ENCODE peak calls at places on chromosomes 7 and 10, in four cellular contexts. E is aorta, G is astrocyte, V is breast epithelium. O is an unnamed sample.

GRCh38 chr10:3785849-3786290 is 861 bp upstream of the KLF6 start:
- DNase-seq in V (no peak), E (peak; percentile 86), G (peak; percentile 28), O (no peak)

GRCh38 chr7:24354456-24354855 is 70.5 kb downstream of the NPY start:
- DNase-seq in G (no peak), E (no peak), V (no peak), O (no peak)

GRCh38 chr10:97892506-97892905 is 42.9 kb downstream of the GOLGA7B start:
- DNase-seq in V (no peak), G (no peak), E (no peak), O (no peak)

GRCh38 chr10:133537551-133538545 is 10.7 kb downstream of the CYP2E1 start:
- DNase-seq in G (no peak), E (no peak), V (no peak), O (no peak)

GRCh38 chr7:123681561-123681960 is 25.9 kb downstream of the LMOD2 start:
- DNase-seq in E (no peak), G (no peak), V (no peak), O (no peak)

GRCh38 chr7:82697897-82698296 is 254.3 kb upstream of the CACNA2D1 start:
- DNase-seq in E (no peak), V (no peak), G (peak; percentile 70), O (no peak)

GRCh38 chr7:75950111-75950681 is 35.2 kb downstream of the POR start:
- DNase-seq in G (no peak), V (no peak), E (no peak), O (peak; percentile 52)

GRCh38 chr7:105738133-105738532 is 138.3 kb downstream of the ATXN7L1 start:
- DNase-seq in E (no peak), G (no peak), V (no peak), O (no peak)

GRCh38 chr7:95102662-95103061 is 195.3 kb downstream of the PPP1R9A start:
- DNase-seq in G (peak; percentile 34), E (no peak), V (no peak), O (no peak)

GRCh38 chr10:79246209-79246581 is 101.1 kb upstream of the PPIF start:
- DNase-seq in G (no peak), V (peak; percentile 70), E (peak; percentile 97), O (no peak)

GRCh38 chr10:84352251-84352842 is 24.0 kb downstream of the CCSER2 start:
- DNase-seq in E (no peak), G (peak; percentile 41), V (peak; percentile 36), O (peak; percentile 49)

GRCh38 chr7:66845382-66846095 is 75.5 kb upstream of the TMEM248 start:
- DNase-seq in V (no peak), G (no peak), E (peak; percentile 74), O (no peak)

GRCh38 chr10:3889961-3890522 is 105.0 kb upstream of the KLF6 start:
- DNase-seq in E (no peak), G (peak; percentile 95), V (no peak), O (no peak)

GRCh38 chr10:34254596-34254995 is 560.5 kb downstream of the PARD3 start:
- DNase-seq in V (no peak), G (peak; percentile 75), E (no peak), O (no peak)

GRCh38 chr10:118850418-118851061 is 95.8 kb upstream of the CACUL1 start:
- DNase-seq in V (no peak), E (peak; percentile 87), G (no peak), O (peak; percentile 90)

GRCh38 chr10:60869916-60870728 is 73.9 kb downstream of the RHOBTB1 start:
- DNase-seq in V (no peak), E (no peak), G (no peak), O (no peak)

GRCh38 chr10:24762966-24763623 is 39.4 kb upstream of the ARHGAP21 start:
- DNase-seq in E (no peak), G (peak; percentile 51), V (no peak), O (no peak)

GRCh38 chr7:80136276-80137045 is 1.8 kb downstream of the GNAI1 start:
- DNase-seq in G (peak; percentile 57), V (no peak), E (no peak), O (no peak)

GRCh38 chr7:125547505-125547904 is 617.9 kb upstream of the POT1 start:
- DNase-seq in E (no peak), G (no peak), V (no peak), O (no peak)

GRCh38 chr10:120365872-120366271 is 91.2 kb upstream of the PLPP4 start:
- DNase-seq in E (no peak), G (peak; percentile 62), V (no peak), O (no peak)

GRCh38 chr10:13224210-13224995 is 9.8 kb downstream of the UCMA start:
- DNase-seq in E (no peak), G (no peak), V (no peak), O (no peak)

GRCh38 chr7:128937647-128938523 is at the start of gene IRF5:
- DNase-seq in E (peak; percentile 85), V (no peak), G (no peak), O (peak; percentile 97)

GRCh38 chr10:30557884-30558283 is 71.7 kb downstream of the LYZL2 start:
- DNase-seq in E (no peak), G (peak; percentile 67), V (no peak), O (no peak)

GRCh38 chr10:12504628-12505027 is 155.3 kb downstream of the CAMK1D start:
- DNase-seq in E (peak; percentile 14), V (no peak), G (no peak), O (no peak)

GRCh38 chr7:151756076-151756731 is 120.7 kb downstream of the PRKAG2 start:
- DNase-seq in E (peak; percentile 73), V (no peak), G (peak; percentile 60), O (peak; percentile 57)

GRCh38 chr10:111281516-111281915 is 204.7 kb downstream of the ADRA2A start:
- DNase-seq in G (no peak), E (no peak), V (no peak), O (no peak)

GRCh38 chr7:55568613-55569268 is 3.6 kb downstream of the VOPP1 start:
- DNase-seq in E (no peak), V (no peak), G (no peak), O (no peak)

GRCh38 chr7:55563596-55564325 is 8.5 kb downstream of the VOPP1 start:
- DNase-seq in V (no peak), E (no peak), G (no peak), O (no peak)

GRCh38 chr7:55567495-55568070 is 4.7 kb downstream of the VOPP1 start:
- DNase-seq in E (no peak), G (no peak), V (no peak), O (no peak)

GRCh38 chr7:55569269-55569663 is 3.0 kb downstream of the VOPP1 start:
- DNase-seq in G (no peak), V (no peak), E (no peak), O (no peak)

GRCh38 chr7:55565693-55566092 is 6.6 kb downstream of the VOPP1 start:
- DNase-seq in E (no peak), V (no peak), G (no peak), O (no peak)
- H3K4me1 ChIP-seq in E (no peaks in the 10 kb centered on the region), V (no peaks in the 10 kb centered on the region), G (peaks cover 26% of the 10 kb centered on the region), O (peaks cover 43% of the 10 kb centered on the region)

GRCh38 chr7:32846630-32847225 is 44.8 kb downstream of the KBTBD2 start:
- DNase-seq in E (peak; percentile 96), G (peak; percentile 43), V (peak; percentile 71), O (peak; percentile 95)
- H3K4me3 ChIP-seq in E (no peak overlapping the region), G (no peak overlapping the region), V (no peak overlapping the region), O (no peak overlapping the region)

DNA sequence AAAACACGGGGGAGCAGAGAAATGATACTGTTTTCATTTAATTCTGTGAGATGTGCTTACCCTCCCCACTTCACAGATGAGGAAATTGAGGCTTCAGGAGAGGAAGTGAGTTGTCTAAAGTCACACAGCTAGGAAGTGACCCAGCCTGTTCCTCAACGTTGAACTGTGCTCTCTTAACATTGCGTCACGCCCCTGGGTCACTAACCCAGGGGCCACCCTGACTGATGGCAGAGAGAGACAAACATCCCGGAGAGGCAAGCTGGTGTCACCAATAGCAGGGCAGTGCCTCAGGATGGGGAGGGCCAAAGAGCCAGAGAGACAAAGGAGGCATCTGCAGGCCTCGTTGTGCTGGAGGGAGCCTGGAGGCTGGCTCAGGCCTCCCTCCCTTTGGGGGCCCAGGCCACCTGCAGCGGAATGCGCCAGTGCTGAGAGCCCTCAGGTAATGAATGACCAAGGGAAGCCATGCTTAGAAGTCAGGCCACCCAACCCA is 81.4 kb downstream of the C10orf105 start:
- DNase-seq in G (no peak), E (no peak), V (no peak), O (peak; percentile 84)
- H3K27me3 ChIP-seq in G (peaks cover 22% of the 10 kb centered on the region), E (no peaks in the 10 kb centered on the region), V (no peaks in the 10 kb centered on the region), O (no peaks in the 10 kb centered on the region)

DNA sequence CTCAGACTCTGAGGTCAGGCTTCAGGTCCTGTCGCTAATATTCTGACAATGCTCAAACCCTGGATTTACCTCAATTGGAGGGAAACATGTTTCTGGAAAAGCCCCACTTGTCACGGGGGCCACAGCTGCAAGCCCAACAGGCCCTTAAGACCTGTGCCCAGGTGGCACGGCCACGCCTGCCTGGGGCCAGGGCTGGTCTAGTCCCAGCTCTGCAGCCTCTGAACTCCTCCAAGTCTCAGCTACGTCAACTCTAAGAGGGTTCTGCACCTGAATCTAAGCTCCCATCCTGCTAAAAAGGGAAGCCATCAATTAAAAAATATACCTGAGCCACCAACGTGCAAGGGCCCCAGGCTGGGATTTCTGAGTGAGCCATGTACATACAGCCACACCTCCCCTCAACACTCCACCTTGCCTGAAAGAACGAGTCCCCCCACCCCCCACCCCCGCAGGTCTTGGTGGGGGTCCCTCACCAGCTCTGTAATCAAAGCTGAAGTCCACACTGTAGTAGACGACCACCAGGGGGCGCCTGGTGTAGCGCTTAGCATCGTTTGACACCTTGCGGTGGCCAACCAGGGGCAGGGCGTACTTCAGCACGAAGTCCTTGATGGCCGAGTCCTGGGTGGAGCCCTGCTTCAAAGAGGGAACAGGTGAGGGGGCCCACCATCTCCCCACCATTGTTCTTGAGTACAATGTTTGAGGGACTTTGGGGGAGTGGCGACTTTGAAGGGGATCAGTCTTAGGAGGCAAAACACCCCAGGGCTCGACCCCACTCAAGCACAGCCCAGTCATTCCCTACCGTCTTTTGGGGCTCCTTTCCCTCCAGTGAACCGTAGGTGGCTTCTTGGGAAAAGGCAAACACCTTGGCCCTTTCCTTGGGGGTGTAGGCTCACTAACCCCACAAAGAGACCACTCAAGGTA is 22.6 kb downstream of the PDIA4 start:
- DNase-seq in G (no peak), V (peak; percentile 49), E (peak; percentile 96), O (peak; percentile 95)
- H3K4me1 ChIP-seq in G (peaks cover 4% of the 10 kb centered on the region), V (no peaks in the 10 kb centered on the region), E (no peaks in the 10 kb centered on the region), O (peaks cover 4% of the 10 kb centered on the region)

DNA sequence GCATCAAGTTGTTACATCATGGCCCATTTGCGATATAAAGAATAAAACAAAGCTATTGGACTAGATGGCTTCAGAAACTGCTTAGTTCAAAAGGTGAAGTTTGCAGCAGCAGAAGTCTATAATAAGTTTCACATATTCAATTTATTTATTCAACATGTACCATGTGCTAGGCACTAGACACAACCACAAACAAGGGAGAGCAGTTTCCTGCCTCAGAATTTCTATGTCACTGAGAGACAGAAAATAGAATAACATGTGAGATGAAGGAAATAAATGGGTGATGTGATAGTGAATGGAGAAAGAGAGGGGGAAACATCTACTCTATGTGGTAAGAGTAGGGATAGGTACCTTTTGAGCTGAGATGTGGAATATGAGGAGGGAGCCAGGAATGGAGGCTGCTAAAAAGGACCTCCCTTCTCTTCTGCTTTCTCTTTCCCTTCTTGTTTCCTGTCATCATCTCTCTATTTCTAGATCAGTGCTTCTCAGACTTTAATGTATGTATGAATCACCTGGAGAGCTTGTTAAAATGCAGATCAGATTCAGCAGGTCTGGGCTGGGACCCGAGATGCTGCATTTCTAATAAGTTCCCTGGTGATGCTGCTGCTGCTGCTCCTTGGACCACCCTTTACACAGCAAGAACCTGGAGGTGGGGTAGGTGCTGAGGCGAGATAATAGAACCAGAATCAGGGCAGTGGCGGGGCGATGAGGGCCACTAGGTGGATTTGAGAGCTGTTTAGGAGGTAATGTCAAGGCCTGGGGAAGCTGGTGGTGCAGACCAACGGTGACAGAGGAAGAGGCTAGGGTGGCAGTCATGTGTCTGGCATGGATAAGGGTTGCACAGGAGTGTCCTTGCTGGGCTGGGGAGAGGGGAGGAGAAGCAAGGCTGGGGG is 13.7 kb upstream of the INMT start:
- DNase-seq in G (no peak), V (no peak), E (peak; percentile 40), O (no peak)
- H3K4me3 ChIP-seq in G (no peak overlapping the region), V (no peak overlapping the region), E (no peak overlapping the region), O (no peak overlapping the region)

O was measured in left lung.